ENCODE peak calls at places on chromosomes 7 and 10, in eight cellular contexts. One of them, this sample, is unnamed.

GRCh38 chr7:47291461-47292051 is 290.4 kb downstream of the TNS3 start:
- DNase-seq in cardiac muscle cell: no peak
- DNase-seq in fibroblast of pulmonary artery: peak; percentile 84
- DNase-seq in PC-9: peak; percentile 44
- DNase-seq in GM06990: peak; percentile 37
- DNase-seq in endothelial cell of umbilical vein: peak; percentile 62
- DNase-seq in AG08396: peak; percentile 88
- DNase-seq in GM23248: peak; percentile 97
- DNase-seq in this sample: peak; percentile 97

GRCh38 chr10:75428434-75429158 is 2.8 kb upstream of the LRMDA start:
- DNase-seq in fibroblast of pulmonary artery: no peak
- DNase-seq in PC-9: no peak
- DNase-seq in GM23248: peak; percentile 56
- DNase-seq in cardiac muscle cell: no peak
- DNase-seq in endothelial cell of umbilical vein: peak; percentile 49
- DNase-seq in GM06990: no peak
- DNase-seq in AG08396: no peak
- DNase-seq in this sample: peak; percentile 65

GRCh38 chr10:119190353-119190752 is 11.7 kb upstream of the PRDX3 start:
- DNase-seq in fibroblast of pulmonary artery: peak; percentile 95
- DNase-seq in cardiac muscle cell: no peak
- DNase-seq in GM23248: peak; percentile 98
- DNase-seq in PC-9: no peak
- DNase-seq in GM06990: no peak
- DNase-seq in AG08396: peak; percentile 87
- DNase-seq in endothelial cell of umbilical vein: peak; percentile 18
- DNase-seq in this sample: peak; percentile 92

GRCh38 chr7:83550100-83550499 is 98.8 kb downstream of the SEMA3E start:
- DNase-seq in GM06990: no peak
- DNase-seq in cardiac muscle cell: no peak
- DNase-seq in PC-9: no peak
- DNase-seq in AG08396: peak; percentile 15
- DNase-seq in fibroblast of pulmonary artery: peak; percentile 69
- DNase-seq in endothelial cell of umbilical vein: no peak
- DNase-seq in GM23248: peak; percentile 74
- DNase-seq in this sample: peak; percentile 7

GRCh38 chr10:68759967-68760366 is 38.9 kb downstream of the CCAR1 start:
- DNase-seq in endothelial cell of umbilical vein: no peak
- DNase-seq in GM06990: no peak
- DNase-seq in GM23248: no peak
- DNase-seq in cardiac muscle cell: no peak
- DNase-seq in PC-9: no peak
- DNase-seq in fibroblast of pulmonary artery: no peak
- DNase-seq in AG08396: no peak
- DNase-seq in this sample: no peak

GRCh38 chr7:122307228-122307619 is 2.7 kb upstream of the FEZF1 start:
- DNase-seq in GM06990: no peak
- DNase-seq in PC-9: no peak
- DNase-seq in cardiac muscle cell: no peak
- DNase-seq in GM23248: no peak
- DNase-seq in fibroblast of pulmonary artery: no peak
- DNase-seq in AG08396: no peak
- DNase-seq in endothelial cell of umbilical vein: no peak
- DNase-seq in this sample: no peak

GRCh38 chr7:157758468-157759245 is 421.9 kb downstream of the DNAJB6 start:
- DNase-seq in GM23248: no peak
- DNase-seq in PC-9: no peak
- DNase-seq in fibroblast of pulmonary artery: no peak
- DNase-seq in GM06990: no peak
- DNase-seq in AG08396: no peak
- DNase-seq in endothelial cell of umbilical vein: no peak
- DNase-seq in cardiac muscle cell: no peak
- DNase-seq in this sample: no peak

GRCh38 chr7:135510603-135511183 is 791 bp upstream of the CNOT4 start:
- DNase-seq in PC-9: no peak
- DNase-seq in GM06990: peak; percentile 5
- DNase-seq in cardiac muscle cell: no peak
- DNase-seq in fibroblast of pulmonary artery: peak; percentile 46
- DNase-seq in AG08396: no peak
- DNase-seq in GM23248: peak; percentile 72
- DNase-seq in endothelial cell of umbilical vein: peak; percentile 45
- DNase-seq in this sample: peak; percentile 22

GRCh38 chr7:21198929-21199328 is 229.0 kb upstream of the SP4 start:
- DNase-seq in cardiac muscle cell: no peak
- DNase-seq in PC-9: no peak
- DNase-seq in GM06990: no peak
- DNase-seq in endothelial cell of umbilical vein: no peak
- DNase-seq in fibroblast of pulmonary artery: no peak
- DNase-seq in GM23248: no peak
- DNase-seq in AG08396: no peak
- DNase-seq in this sample: no peak